ENCODE peak calls at places on chromosomes 3 and 15, in nine cellular contexts. G is tibial nerve, B is lower leg skin, D is A549, E is H54, Y is NB4, J is IMR-90, C is upper lobe of left lung, V is ovary. I is an unnamed sample.

GRCh38 chr3:45965281-45966052 is 22.2 kb downstream of the CXCR6 start:
- DNase-seq in J (no peak), V (no peak), G (no peak), D (no peak), E (no peak), C (no peak), B (peak; percentile 71), Y (no peak), I (no peak)

GRCh38 chr15:81274932-81275341 is 49.0 kb downstream of the STARD5 start:
- DNase-seq in E (peak; percentile 38), D (peak; percentile 80), C (peak; percentile 76), B (peak; percentile 93), V (peak; percentile 79), J (peak; percentile 86), G (peak; percentile 30), Y (peak; percentile 90), I (peak; percentile 78)

GRCh38 chr15:41585140-41586047 is 26.4 kb downstream of the TYRO3 start:
- DNase-seq in V (peak; percentile 68), E (no peak), D (peak; percentile 44), Y (peak; percentile 27), J (peak; percentile 44), G (no peak), C (peak; percentile 44), B (no peak), I (peak; percentile 41)

GRCh38 chr15:66939016-66939415 is 126.4 kb upstream of the SMAD3 start:
- DNase-seq in V (no peak), J (no peak), B (peak; percentile 3), Y (no peak), C (no peak), G (no peak), D (no peak), E (no peak), I (no peak)

GRCh38 chr3:56691165-56692000 is 8.3 kb upstream of the TASOR start:
- DNase-seq in E (no peak), Y (no peak), D (peak; percentile 78), C (no peak), G (no peak), J (peak; percentile 1), B (no peak), V (no peak), I (no peak)

GRCh38 chr15:28021281-28022039 is 77.7 kb downstream of the OCA2 start:
- DNase-seq in Y (peak; percentile 43), C (peak; percentile 65), V (peak; percentile 66), J (peak; percentile 48), G (no peak), B (no peak), E (peak; percentile 15), D (peak; percentile 75), I (no peak)

GRCh38 chr15:79673416-79674123 is 223.2 kb downstream of the MTHFS start:
- DNase-seq in C (no peak), V (no peak), E (no peak), G (no peak), B (no peak), J (peak; percentile 58), Y (peak; percentile 65), D (peak; percentile 36), I (no peak)

GRCh38 chr15:40046721-40047412 is 7.9 kb upstream of the SRP14 start:
- DNase-seq in C (no peak), J (peak; percentile 84), V (no peak), B (no peak), G (no peak), D (peak; percentile 35), E (peak; percentile 62), Y (no peak), I (no peak)

GRCh38 chr3:188400494-188401243 is 246.7 kb downstream of the LPP start:
- DNase-seq in E (no peak), J (no peak), B (no peak), D (no peak), Y (no peak), C (no peak), G (no peak), V (no peak), I (no peak)

GRCh38 chr3:157204431-157204830 is 44.5 kb upstream of the CCNL1 start:
- DNase-seq in B (no peak), V (no peak), G (no peak), C (no peak), Y (peak; percentile 36), E (no peak), J (peak; percentile 67), D (peak; percentile 29), I (peak; percentile 3)

GRCh38 chr15:80710635-80711553 is 15.8 kb downstream of the ABHD17C start:
- DNase-seq in B (no peak), Y (peak; percentile 12), G (no peak), C (no peak), D (no peak), V (no peak), E (no peak), J (peak; percentile 63), I (no peak)

DNA sequence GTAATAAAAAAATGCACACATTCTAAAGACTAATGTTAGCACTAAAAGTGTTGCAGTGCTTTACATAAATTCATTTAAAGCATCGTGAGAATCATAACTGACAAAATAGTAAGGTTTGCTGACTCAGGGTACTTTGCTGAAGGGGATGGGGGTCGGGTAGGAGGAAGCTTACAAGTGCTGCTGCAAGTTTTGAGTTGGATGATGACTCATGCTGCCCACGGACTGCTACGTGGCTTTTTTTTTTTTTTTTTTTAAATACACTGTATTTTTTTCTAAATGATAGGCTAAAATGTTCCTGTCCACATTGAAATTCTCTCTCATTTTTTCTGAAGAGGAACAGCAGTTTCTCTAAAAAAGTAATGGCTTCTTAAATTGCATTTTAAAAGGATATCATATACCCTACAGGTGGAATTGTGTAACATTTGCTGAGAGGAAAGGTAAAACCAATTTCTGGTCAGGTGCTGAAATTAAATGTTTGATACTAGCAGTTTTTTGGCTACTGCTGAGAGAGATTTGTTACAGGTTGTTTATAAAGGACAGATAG is 2.2 kb downstream of the MAPK6 start:
- DNase-seq in E (peak; percentile 66), J (peak; percentile 97), B (no peak), Y (peak; percentile 93), V (no peak), G (no peak), C (peak; percentile 79), D (peak; percentile 85), I (peak; percentile 90)
- TF ChIP-seq POLR2A in E (no peak), J (peak; percentile 49), B (no peak), Y (no peak), V (no peak), G (no peak), C (no peak), D (no peak), I (peak; percentile 27)

DNA sequence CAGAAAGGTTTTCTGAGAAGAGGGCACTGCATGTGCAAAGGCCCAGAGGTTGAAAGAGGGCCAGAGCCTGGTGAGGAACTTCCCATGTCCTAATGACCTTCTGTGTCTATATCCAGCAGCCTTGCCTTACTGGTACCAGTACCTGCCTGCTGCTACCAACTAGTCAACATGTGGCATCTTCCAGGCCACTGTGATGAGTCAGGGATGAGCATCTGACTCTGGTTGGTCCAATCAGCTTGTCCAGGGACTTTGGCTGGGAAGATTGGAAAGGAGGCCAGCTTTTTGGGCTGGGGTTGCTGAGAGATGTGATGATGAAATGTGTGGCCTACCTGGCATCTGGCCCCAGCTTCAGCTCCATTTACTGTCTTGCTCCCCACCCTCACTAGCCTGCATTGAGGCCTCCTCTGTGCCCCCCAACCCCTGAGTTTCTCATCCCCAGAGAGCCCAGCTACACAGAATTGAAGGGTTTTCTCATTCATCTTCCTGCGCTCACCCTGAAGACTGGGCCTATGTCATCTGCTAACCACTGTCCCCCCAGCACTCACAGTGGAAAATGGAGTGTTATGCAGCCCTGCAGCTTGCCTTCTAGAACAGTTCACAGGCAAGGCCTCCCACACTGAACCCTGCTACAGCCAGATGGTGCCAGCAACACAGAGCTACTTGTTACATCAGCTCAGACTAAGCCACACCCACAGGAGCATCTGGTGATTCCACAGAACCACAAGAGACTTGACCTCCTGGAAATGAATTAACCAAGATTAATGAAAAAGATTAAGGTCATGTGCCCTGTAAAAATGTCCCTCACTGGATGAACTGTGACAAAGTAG is 1.3 kb upstream of the TWF2 start:
- DNase-seq in E (peak; percentile 92), J (peak; percentile 98), C (peak; percentile 73), B (peak; percentile 94), D (peak; percentile 49), Y (peak; percentile 77), V (peak; percentile 45), G (peak; percentile 54), I (peak; percentile 93)
- TF ChIP-seq POLR2A in E (no peak), J (no peak), C (no peak), B (no peak), D (no peak), Y (no peak), V (no peak), G (no peak), I (peak; percentile 92)

GRCh38 chr3:39176025-39176714 is 16.2 kb downstream of the XIRP1 start:
- DNase-seq in V (no peak), E (no peak), C (no peak), Y (no peak), G (no peak), D (no peak), J (no peak), B (no peak), I (no peak)

GRCh38 chr3:39180546-39181346 is 11.6 kb downstream of the XIRP1 start:
- DNase-seq in E (peak; percentile 89), Y (peak; percentile 83), V (peak; percentile 92), J (peak; percentile 54), C (peak; percentile 99), B (peak; percentile 98), G (peak; percentile 85), D (peak; percentile 76), I (peak; percentile 93)

GRCh38 chr3:39180183-39180545 is 12.2 kb downstream of the XIRP1 start:
- DNase-seq in E (no peak), J (no peak), Y (no peak), D (no peak), G (no peak), B (no peak), V (no peak), C (no peak), I (peak; percentile 51)

GRCh38 chr3:39178553-39178952 is 13.8 kb downstream of the XIRP1 start:
- DNase-seq in J (peak; percentile 77), Y (no peak), D (no peak), C (no peak), B (no peak), V (no peak), E (no peak), G (no peak), I (no peak)

GRCh38 chr3:39177708-39178332 is 14.6 kb downstream of the XIRP1 start:
- DNase-seq in E (peak; percentile 83), V (peak; percentile 87), D (peak; percentile 87), J (peak; percentile 97), Y (peak; percentile 78), C (peak; percentile 95), G (peak; percentile 80), B (peak; percentile 97), I (peak; percentile 85)
- TF ChIP-seq POLR2A in E (peak; percentile 36), V (peak; percentile 82), D (peak; percentile 32), J (peak; percentile 84), Y (no peak), C (no peak), G (peak; percentile 76), B (no peak), I (peak; percentile 63)

GRCh38 chr3:125141596-125142417 is 70.7 kb downstream of the SLC12A8 start:
- DNase-seq in G (peak; percentile 50), Y (peak; percentile 69), J (no peak), B (peak; percentile 93), C (peak; percentile 78), V (peak; percentile 67), E (no peak), D (no peak), I (peak; percentile 25)
- TF ChIP-seq POLR2A in G (no peak), Y (no peak), J (no peak), B (no peak), C (no peak), V (no peak), E (no peak), D (no peak), I (no peak)

I was measured in erythroblast.